ENCODE peak calls at places on chromosomes 12 and 14, in ten cellular contexts. One of them, this sample, is unnamed.

GRCh38 chr14:58465425-58465824 is 37.9 kb downstream of the KIAA0586 start:
- DNase-seq in naive thymus-derived CD8-positive, alpha-beta T cell: no peak
- DNase-seq in HS-5: no peak
- DNase-seq in T-helper 2 cell: no peak
- DNase-seq in memory B cell: no peak
- DNase-seq in NCI-H524: no peak
- DNase-seq in stimulated activated CD4-positive, alpha-beta T cell treated with anti-CD3 and anti-CD28 coated beads, Interleukin-12 subunit alpha, Interleukin-12 subunit beta, amount 100 ng/mL, for 4 hours: no peak
- DNase-seq in retinal pigment epithelial cell: no peak
- DNase-seq in skeletal muscle cell: no peak
- DNase-seq in CD8-positive, alpha-beta T cell: no peak
- DNase-seq in this sample: no peak

GRCh38 chr12:108634225-108634795 is 616 bp upstream of the SELPLG start:
- DNase-seq in naive thymus-derived CD8-positive, alpha-beta T cell: no peak
- DNase-seq in HS-5: no peak
- DNase-seq in T-helper 2 cell: no peak
- DNase-seq in memory B cell: no peak
- DNase-seq in NCI-H524: peak; percentile 97
- DNase-seq in stimulated activated CD4-positive, alpha-beta T cell treated with anti-CD3 and anti-CD28 coated beads, Interleukin-12 subunit alpha, Interleukin-12 subunit beta, amount 100 ng/mL, for 4 hours: no peak
- DNase-seq in retinal pigment epithelial cell: no peak
- DNase-seq in skeletal muscle cell: no peak
- DNase-seq in CD8-positive, alpha-beta T cell: peak; percentile 76
- DNase-seq in this sample: peak; percentile 81

GRCh38 chr12:2215709-2216560 is 163.1 kb downstream of the CACNA1C start:
- DNase-seq in naive thymus-derived CD8-positive, alpha-beta T cell: no peak
- DNase-seq in HS-5: peak; percentile 19
- DNase-seq in T-helper 2 cell: no peak
- DNase-seq in memory B cell: no peak
- DNase-seq in NCI-H524: no peak
- DNase-seq in stimulated activated CD4-positive, alpha-beta T cell treated with anti-CD3 and anti-CD28 coated beads, Interleukin-12 subunit alpha, Interleukin-12 subunit beta, amount 100 ng/mL, for 4 hours: no peak
- DNase-seq in retinal pigment epithelial cell: no peak
- DNase-seq in skeletal muscle cell: no peak
- DNase-seq in CD8-positive, alpha-beta T cell: no peak
- DNase-seq in this sample: no peak

GRCh38 chr14:66233571-66233970 is 252.6 kb upstream of the CCDC196 start:
- DNase-seq in naive thymus-derived CD8-positive, alpha-beta T cell: no peak
- DNase-seq in HS-5: no peak
- DNase-seq in T-helper 2 cell: no peak
- DNase-seq in memory B cell: no peak
- DNase-seq in NCI-H524: peak; percentile 88
- DNase-seq in stimulated activated CD4-positive, alpha-beta T cell treated with anti-CD3 and anti-CD28 coated beads, Interleukin-12 subunit alpha, Interleukin-12 subunit beta, amount 100 ng/mL, for 4 hours: no peak
- DNase-seq in retinal pigment epithelial cell: no peak
- DNase-seq in skeletal muscle cell: no peak
- DNase-seq in CD8-positive, alpha-beta T cell: no peak
- DNase-seq in this sample: no peak

GRCh38 chr12:89051065-89051677 is 301.1 kb downstream of the DUSP6 start:
- DNase-seq in naive thymus-derived CD8-positive, alpha-beta T cell: no peak
- DNase-seq in HS-5: no peak
- DNase-seq in T-helper 2 cell: no peak
- DNase-seq in memory B cell: peak; percentile 57
- DNase-seq in NCI-H524: peak; percentile 60
- DNase-seq in stimulated activated CD4-positive, alpha-beta T cell treated with anti-CD3 and anti-CD28 coated beads, Interleukin-12 subunit alpha, Interleukin-12 subunit beta, amount 100 ng/mL, for 4 hours: no peak
- DNase-seq in retinal pigment epithelial cell: peak; percentile 30
- DNase-seq in skeletal muscle cell: no peak
- DNase-seq in CD8-positive, alpha-beta T cell: no peak
- DNase-seq in this sample: no peak

GRCh38 chr12:531951-532585 is 72.3 kb downstream of the B4GALNT3 start:
- DNase-seq in naive thymus-derived CD8-positive, alpha-beta T cell: no peak
- DNase-seq in HS-5: no peak
- DNase-seq in T-helper 2 cell: no peak
- DNase-seq in memory B cell: no peak
- DNase-seq in NCI-H524: no peak
- DNase-seq in stimulated activated CD4-positive, alpha-beta T cell treated with anti-CD3 and anti-CD28 coated beads, Interleukin-12 subunit alpha, Interleukin-12 subunit beta, amount 100 ng/mL, for 4 hours: no peak
- DNase-seq in retinal pigment epithelial cell: no peak
- DNase-seq in skeletal muscle cell: no peak
- DNase-seq in CD8-positive, alpha-beta T cell: no peak
- DNase-seq in this sample: no peak

GRCh38 chr14:61537567-61538463 is 157.5 kb upstream of the HIF1A start:
- DNase-seq in naive thymus-derived CD8-positive, alpha-beta T cell: peak; percentile 7
- DNase-seq in HS-5: peak; percentile 85
- DNase-seq in T-helper 2 cell: no peak
- DNase-seq in memory B cell: no peak
- DNase-seq in NCI-H524: peak; percentile 78
- DNase-seq in stimulated activated CD4-positive, alpha-beta T cell treated with anti-CD3 and anti-CD28 coated beads, Interleukin-12 subunit alpha, Interleukin-12 subunit beta, amount 100 ng/mL, for 4 hours: peak; percentile 29
- DNase-seq in retinal pigment epithelial cell: peak; percentile 62
- DNase-seq in skeletal muscle cell: peak; percentile 76
- DNase-seq in CD8-positive, alpha-beta T cell: no peak
- DNase-seq in this sample: no peak

GRCh38 chr12:128007250-128007649 is 259.7 kb upstream of the TMEM132C start:
- DNase-seq in naive thymus-derived CD8-positive, alpha-beta T cell: no peak
- DNase-seq in HS-5: no peak
- DNase-seq in T-helper 2 cell: no peak
- DNase-seq in memory B cell: no peak
- DNase-seq in NCI-H524: no peak
- DNase-seq in stimulated activated CD4-positive, alpha-beta T cell treated with anti-CD3 and anti-CD28 coated beads, Interleukin-12 subunit alpha, Interleukin-12 subunit beta, amount 100 ng/mL, for 4 hours: no peak
- DNase-seq in retinal pigment epithelial cell: no peak
- DNase-seq in skeletal muscle cell: no peak
- DNase-seq in CD8-positive, alpha-beta T cell: no peak
- DNase-seq in this sample: no peak

GRCh38 chr14:92323916-92324818 is 1.2 kb downstream of the SLC24A4 start:
- DNase-seq in naive thymus-derived CD8-positive, alpha-beta T cell: no peak
- DNase-seq in HS-5: no peak
- DNase-seq in T-helper 2 cell: no peak
- DNase-seq in memory B cell: no peak
- DNase-seq in NCI-H524: no peak
- DNase-seq in stimulated activated CD4-positive, alpha-beta T cell treated with anti-CD3 and anti-CD28 coated beads, Interleukin-12 subunit alpha, Interleukin-12 subunit beta, amount 100 ng/mL, for 4 hours: no peak
- DNase-seq in retinal pigment epithelial cell: no peak
- DNase-seq in skeletal muscle cell: no peak
- DNase-seq in CD8-positive, alpha-beta T cell: no peak
- DNase-seq in this sample: no peak

GRCh38 chr14:75871181-75871880 is 110.5 kb downstream of the TGFB3 start:
- DNase-seq in naive thymus-derived CD8-positive, alpha-beta T cell: no peak
- DNase-seq in HS-5: no peak
- DNase-seq in T-helper 2 cell: no peak
- DNase-seq in memory B cell: no peak
- DNase-seq in NCI-H524: no peak
- DNase-seq in stimulated activated CD4-positive, alpha-beta T cell treated with anti-CD3 and anti-CD28 coated beads, Interleukin-12 subunit alpha, Interleukin-12 subunit beta, amount 100 ng/mL, for 4 hours: no peak
- DNase-seq in retinal pigment epithelial cell: no peak
- DNase-seq in skeletal muscle cell: peak; percentile 34
- DNase-seq in CD8-positive, alpha-beta T cell: no peak
- DNase-seq in this sample: no peak

GRCh38 chr12:2402180-2402579 is 349.4 kb downstream of the CACNA1C start:
- DNase-seq in naive thymus-derived CD8-positive, alpha-beta T cell: no peak
- DNase-seq in HS-5: no peak
- DNase-seq in T-helper 2 cell: no peak
- DNase-seq in memory B cell: no peak
- DNase-seq in NCI-H524: peak; percentile 5
- DNase-seq in stimulated activated CD4-positive, alpha-beta T cell treated with anti-CD3 and anti-CD28 coated beads, Interleukin-12 subunit alpha, Interleukin-12 subunit beta, amount 100 ng/mL, for 4 hours: no peak
- DNase-seq in retinal pigment epithelial cell: no peak
- DNase-seq in skeletal muscle cell: no peak
- DNase-seq in CD8-positive, alpha-beta T cell: no peak
- DNase-seq in this sample: peak; percentile 30

GRCh38 chr14:23627961-23628360 is 8.2 kb upstream of the DHRS2 start:
- DNase-seq in naive thymus-derived CD8-positive, alpha-beta T cell: no peak
- DNase-seq in HS-5: no peak
- DNase-seq in T-helper 2 cell: no peak
- DNase-seq in memory B cell: no peak
- DNase-seq in NCI-H524: no peak
- DNase-seq in stimulated activated CD4-positive, alpha-beta T cell treated with anti-CD3 and anti-CD28 coated beads, Interleukin-12 subunit alpha, Interleukin-12 subunit beta, amount 100 ng/mL, for 4 hours: no peak
- DNase-seq in retinal pigment epithelial cell: no peak
- DNase-seq in skeletal muscle cell: no peak
- DNase-seq in CD8-positive, alpha-beta T cell: no peak
- DNase-seq in this sample: no peak

This sample was measured in mesenteric fat pad.